ENCODE peak calls at places on chromosomes 13 and 19, in ten cellular contexts. M, W, P, U, V, J, R, I, T and N are unnamed samples.
A peak's percentile ranks its signal among the peaks of the same experiment; 100 is the strongest.

GRCh38 chr13:45362939-45363338 is 22.0 kb upstream of the TPT1 start:
- DNase-seq in J (no peak), I (no peak), M (no peak), W (no peak), P (no peak), U (no peak), V (peak; percentile 52), T (no peak), R (peak; percentile 19), N (no peak)

GRCh38 chr19:1313695-1314613 is 28.3 kb downstream of the EFNA2 start:
- DNase-seq in W (no peak), T (no peak), V (no peak), I (no peak), J (no peak), M (no peak), P (no peak), U (no peak), R (no peak), N (no peak)

GRCh38 chr13:87324558-87324957 is 346.6 kb upstream of the SLITRK5 start:
- DNase-seq in P (no peak), T (no peak), I (no peak), M (no peak), J (no peak), R (no peak), U (no peak), W (no peak), V (no peak), N (no peak)

GRCh38 chr13:73835138-73835721 is 299.0 kb downstream of the KLF12 start:
- DNase-seq in I (peak; percentile 3), W (peak; percentile 31), J (no peak), T (no peak), V (peak; percentile 52), P (no peak), U (peak; percentile 47), R (no peak), M (no peak), N (peak; percentile 42)

GRCh38 chr19:5340637-5341447 is at the start of gene PTPRS:
- DNase-seq in U (peak; percentile 73), T (peak; percentile 55), J (peak; percentile 95), M (no peak), I (peak; percentile 97), R (peak; percentile 71), W (peak; percentile 96), P (peak; percentile 65), V (peak; percentile 51), N (peak; percentile 84)

GRCh38 chr19:5621945-5622464 is 571 bp downstream of the SAFB2 start:
- DNase-seq in W (no peak), V (peak; percentile 24), J (no peak), U (no peak), R (no peak), M (no peak), I (peak; percentile 27), P (no peak), T (peak; percentile 7), N (peak; percentile 24)

GRCh38 chr13:72504026-72504925 is 223.2 kb downstream of the MZT1 start:
- DNase-seq in U (no peak), J (no peak), T (no peak), V (no peak), P (no peak), R (no peak), M (no peak), W (no peak), I (no peak), N (no peak)

GRCh38 chr19:48671456-48671995 is 1.3 kb downstream of the NTN5 start:
- DNase-seq in T (no peak), R (no peak), J (no peak), U (no peak), V (no peak), P (no peak), I (no peak), W (no peak), M (no peak), N (no peak)

GRCh38 chr13:102680842-102681725 is 13.8 kb downstream of the METTL21C start:
- DNase-seq in T (no peak), I (no peak), U (peak; percentile 23), V (no peak), M (no peak), P (no peak), J (no peak), W (no peak), R (no peak), N (no peak)

GRCh38 chr13:29849731-29850212 is 645 bp downstream of the UBL3 start:
- DNase-seq in P (peak; percentile 72), T (peak; percentile 74), V (no peak), W (peak; percentile 41), R (peak; percentile 65), U (peak; percentile 75), I (peak; percentile 64), M (no peak), J (no peak), N (peak; percentile 32)

GRCh38 chr13:44197791-44198770 is 175.5 kb upstream of the SERP2 start:
- DNase-seq in J (no peak), W (peak; percentile 45), M (no peak), P (no peak), R (no peak), T (no peak), V (peak; percentile 78), U (no peak), I (no peak), N (peak; percentile 23)

GRCh38 chr13:111216166-111216960 is 101.3 kb downstream of the ARHGEF7 start:
- DNase-seq in M (no peak), T (peak; percentile 49), I (peak; percentile 64), J (peak; percentile 76), R (no peak), W (peak; percentile 48), U (no peak), V (peak; percentile 44), P (no peak), N (peak; percentile 56)
- TF ChIP-seq CTCF in M (peak; percentile 74), T (peak; percentile 41), I (peak; percentile 40), J (peak; percentile 58), R (peak; percentile 33), W (peak; percentile 60), U (peak; percentile 73), V (peak; percentile 46), P (peak; percentile 29), N (peak; percentile 67)

DNA sequence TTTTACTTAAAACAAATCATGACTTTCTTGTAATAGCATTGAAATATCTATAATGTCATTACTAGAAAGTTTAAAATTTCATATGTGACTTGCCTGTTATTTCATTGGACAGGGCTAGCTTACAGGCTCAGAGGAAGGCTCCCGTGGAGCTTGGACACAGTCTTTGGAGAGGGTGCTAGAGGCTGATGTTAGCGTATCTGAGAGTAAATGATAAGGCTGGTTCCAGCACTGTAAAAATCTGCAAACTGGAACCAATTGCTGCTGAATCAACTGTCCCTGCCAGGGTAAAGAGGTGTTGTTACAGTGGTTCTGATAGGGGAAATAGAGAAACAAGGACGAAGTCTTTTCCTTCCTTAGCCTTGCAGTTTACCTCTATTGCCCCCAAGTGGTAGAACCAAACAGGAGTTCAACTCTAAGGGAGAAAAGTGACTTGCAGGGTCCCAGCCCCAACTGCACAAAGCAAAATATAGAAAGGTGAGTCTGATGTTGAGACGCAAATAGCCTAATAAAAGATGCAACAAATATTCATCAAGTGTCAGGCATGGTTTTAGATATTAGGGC is 901.7 kb downstream of the DIAPH3 start:
- DNase-seq in J (no peak), U (no peak), T (peak; percentile 47), R (no peak), M (no peak), V (peak; percentile 9), I (no peak), W (no peak), P (no peak), N (no peak)
- TF ChIP-seq CTCF in J (peak; percentile 41), U (no peak), T (peak; percentile 58), R (no peak), M (no peak), V (peak; percentile 15), I (peak; percentile 51), W (no peak), P (no peak), N (no peak)

GRCh38 chr13:32986552-32986951 is 29.7 kb upstream of the KL start:
- DNase-seq in P (no peak), V (no peak), W (no peak), I (no peak), M (no peak), R (no peak), T (no peak), J (no peak), U (no peak), N (no peak)

GRCh38 chr13:32984857-32985626 is 31.2 kb upstream of the KL start:
- DNase-seq in V (peak; percentile 18), U (peak; percentile 13), M (no peak), J (no peak), W (no peak), P (no peak), I (no peak), T (no peak), R (peak; percentile 88), N (no peak)

GRCh38 chr13:32987462-32987861 is 28.8 kb upstream of the KL start:
- DNase-seq in V (no peak), U (no peak), W (no peak), J (no peak), R (no peak), T (no peak), M (no peak), I (no peak), P (no peak), N (no peak)

GRCh38 chr13:32989331-32989730 is 26.9 kb upstream of the KL start:
- DNase-seq in J (no peak), R (no peak), V (no peak), I (no peak), T (no peak), W (no peak), M (no peak), U (no peak), P (no peak), N (no peak)

DNA sequence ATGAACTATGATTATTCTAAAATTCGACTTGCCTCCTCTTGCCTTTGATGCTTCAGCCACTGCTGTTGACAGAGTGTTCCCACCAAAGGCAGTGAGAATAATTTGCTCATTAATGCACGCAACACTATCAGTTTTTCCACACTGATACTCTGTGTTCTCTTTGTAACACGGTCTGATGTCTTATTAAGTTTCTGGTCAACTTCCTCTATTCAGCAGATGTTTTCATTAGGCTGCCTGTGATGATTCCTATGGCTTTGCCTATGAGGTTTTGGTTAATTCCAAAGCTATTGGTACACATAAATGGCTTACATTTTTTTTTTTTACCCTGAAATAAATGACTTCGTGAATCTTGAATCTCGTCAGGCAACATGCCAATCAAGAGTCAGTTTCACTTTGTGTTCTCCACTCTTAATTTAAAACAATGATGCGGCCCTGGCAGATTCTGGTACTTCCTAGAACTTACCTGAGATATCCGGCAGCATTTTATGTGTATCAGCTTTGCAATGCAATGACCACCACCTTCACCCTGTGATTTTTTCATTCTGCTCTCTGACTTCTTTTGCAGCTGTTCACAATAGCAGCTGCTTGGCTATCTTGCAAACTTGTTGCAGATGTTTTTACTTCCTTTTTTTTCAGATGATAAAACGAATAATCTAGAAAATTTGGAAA is 27.5 kb upstream of the KL start:
- DNase-seq in W (peak; percentile 17), T (no peak), R (no peak), J (no peak), M (no peak), P (no peak), U (no peak), I (no peak), V (no peak), N (peak; percentile 21)
- TF ChIP-seq CTCF in W (no peak), T (no peak), R (no peak), J (no peak), M (no peak), P (no peak), U (no peak), I (no peak), V (no peak), N (no peak)

DNA sequence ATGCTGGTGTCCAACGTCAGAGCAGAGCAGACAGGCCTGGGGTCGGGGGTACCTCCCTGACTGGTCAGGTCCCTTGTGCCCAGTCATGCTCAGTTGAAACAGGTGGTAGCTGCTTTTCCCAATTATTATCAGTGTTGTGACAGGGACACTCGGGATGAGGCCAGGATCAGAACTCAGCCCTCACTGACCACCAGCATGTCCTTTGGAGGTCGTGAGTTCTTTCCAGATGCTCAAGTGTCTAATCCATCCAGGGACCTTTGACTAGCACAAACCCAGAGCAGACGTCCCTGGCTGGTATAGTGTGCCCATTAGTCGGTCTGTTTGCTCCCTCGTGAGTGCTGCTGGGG is 22.4 kb downstream of the MAU2 start:
- DNase-seq in R (no peak), J (no peak), W (no peak), U (no peak), I (no peak), T (no peak), M (no peak), V (no peak), P (no peak), N (no peak)
- TF ChIP-seq CTCF in R (no peak), J (no peak), W (no peak), U (no peak), I (no peak), T (no peak), M (no peak), V (no peak), P (no peak), N (no peak)